ENCODE peak calls at places on chromosomes 6 and 20, in five cellular contexts. U is heart left ventricle; E is astrocyte of the hippocampus; N is NCI-H1417; Y is stimulated activated CD4-positive, alpha-beta T cell treated with anti-CD3 and anti-CD28 coated beads, Interleukin-2, amount 100 ng/mL, for 48 hours. C is an unnamed sample.

GRCh38 chr6:51868591-51869355 is 218.6 kb downstream of the PKHD1 start:
- DNase-seq in E (no peak), Y (no peak), N (no peak), U (no peak), C (no peak)

GRCh38 chr6:160510199-160510598 is 153.9 kb downstream of the LPA start:
- DNase-seq in E (no peak), Y (no peak), U (no peak), N (no peak), C (peak)

GRCh38 chr20:25011831-25012241 is 19.3 kb upstream of the APMAP start:
- DNase-seq in U (no peak), N (no peak), E (no peak), Y (no peak), C (no peak)

GRCh38 chr6:151365233-151365632 is 26.1 kb downstream of the ZBTB2 start:
- DNase-seq in Y (no peak), N (no peak), U (no peak), E (no peak), C (no peak)

GRCh38 chr6:22424196-22424595 is 127.4 kb upstream of the PRL start:
- DNase-seq in N (no peak), U (no peak), E (no peak), Y (no peak), C (no peak)

GRCh38 chr6:144338951-144339681 is 54.0 kb downstream of the UTRN start:
- DNase-seq in U (no peak), Y (no peak), N (no peak), E (no peak), C (no peak)

GRCh38 chr6:138520463-138520862 is 21.2 kb upstream of the NHSL1 start:
- DNase-seq in Y (no peak), E (peak), N (no peak), U (no peak), C (peak)

GRCh38 chr6:133893324-133893692 is 4.4 kb downstream of the TCF21 start:
- DNase-seq in E (no peak), U (no peak), N (no peak), Y (no peak), C (no peak)

GRCh38 chr6:143241110-143241509 is 180.4 kb downstream of the AIG1 start:
- DNase-seq in E (peak), Y (no peak), U (no peak), N (no peak), C (peak)

GRCh38 chr6:47532981-47533585 is 55.5 kb downstream of the CD2AP start:
- DNase-seq in E (no peak), N (no peak), U (no peak), Y (no peak), C (no peak)

GRCh38 chr6:551405-551804 is 105.5 kb downstream of the HUS1B start:
- DNase-seq in E (peak), U (no peak), Y (no peak), N (no peak), C (peak)

GRCh38 chr6:127518212-127518709 is 874 bp downstream of the MTCL3 start:
- DNase-seq in N (peak), E (no peak), Y (no peak), U (no peak), C (no peak)

GRCh38 chr6:166556871-166557322 is 29.6 kb downstream of the RAMACL start:
- DNase-seq in N (no peak), U (peak), E (peak), Y (no peak), C (peak)

GRCh38 chr6:111605100-111605748 is 454 bp downstream of the TRAF3IP2 start:
- DNase-seq in Y (peak), N (no peak), U (peak), E (peak), C (peak)

GRCh38 chr6:29680904-29681303 is at the start of gene ZFP57:
- DNase-seq in U (no peak), E (no peak), N (no peak), Y (no peak), C (no peak)